ENCODE peak calls at places on chromosomes 1 and 21, in five cellular contexts. One of them, this sample, is unnamed. For H3K4me1, the result is how much of the 10 kb centered on the place peaks cover.

GRCh38 chr1:54792686-54793282 is 8.3 kb downstream of the TTC22 start:
- DNase-seq in HCT116: no peak
- DNase-seq in naive thymus-derived CD4-positive, alpha-beta T cell: no peak
- DNase-seq in fibroblast of lung: no peak
- DNase-seq in CD8-positive, alpha-beta memory T cell: no peak
- DNase-seq in this sample: no peak

GRCh38 chr1:39332291-39332690 is 127.8 kb downstream of the MACF1 start:
- DNase-seq in HCT116: no peak
- DNase-seq in naive thymus-derived CD4-positive, alpha-beta T cell: no peak
- DNase-seq in fibroblast of lung: peak
- DNase-seq in CD8-positive, alpha-beta memory T cell: no peak
- DNase-seq in this sample: peak

GRCh38 chr1:199041173-199041914 is 402.5 kb downstream of the PTPRC start:
- DNase-seq in HCT116: no peak
- DNase-seq in naive thymus-derived CD4-positive, alpha-beta T cell: peak
- DNase-seq in fibroblast of lung: peak
- DNase-seq in CD8-positive, alpha-beta memory T cell: peak
- DNase-seq in this sample: no peak

GRCh38 chr1:63662846-63663245 is 69.6 kb downstream of the PGM1 start:
- DNase-seq in HCT116: peak
- DNase-seq in naive thymus-derived CD4-positive, alpha-beta T cell: no peak
- DNase-seq in fibroblast of lung: peak
- DNase-seq in CD8-positive, alpha-beta memory T cell: no peak
- DNase-seq in this sample: peak

GRCh38 chr21:42614811-42615342 is 38.5 kb upstream of the PDE9A start:
- DNase-seq in HCT116: no peak
- DNase-seq in naive thymus-derived CD4-positive, alpha-beta T cell: peak
- DNase-seq in fibroblast of lung: no peak
- DNase-seq in CD8-positive, alpha-beta memory T cell: peak
- DNase-seq in this sample: peak

GRCh38 chr1:116231752-116232151 is 120.6 kb downstream of the MAB21L3 start:
- DNase-seq in HCT116: no peak
- DNase-seq in naive thymus-derived CD4-positive, alpha-beta T cell: no peak
- DNase-seq in fibroblast of lung: no peak
- DNase-seq in CD8-positive, alpha-beta memory T cell: no peak
- DNase-seq in this sample: no peak

GRCh38 chr21:30234050-30234449 is 18.2 kb upstream of the CLDN8 start:
- DNase-seq in HCT116: no peak
- DNase-seq in naive thymus-derived CD4-positive, alpha-beta T cell: no peak
- DNase-seq in fibroblast of lung: no peak
- DNase-seq in CD8-positive, alpha-beta memory T cell: no peak
- DNase-seq in this sample: no peak

GRCh38 chr1:107171378-107171777 is 30.5 kb downstream of the NTNG1 start:
- DNase-seq in HCT116: no peak
- DNase-seq in naive thymus-derived CD4-positive, alpha-beta T cell: no peak
- DNase-seq in fibroblast of lung: peak
- DNase-seq in CD8-positive, alpha-beta memory T cell: no peak
- DNase-seq in this sample: no peak

GRCh38 chr1:151819951-151820623 is 11.5 kb downstream of the RORC start:
- DNase-seq in HCT116: no peak
- DNase-seq in naive thymus-derived CD4-positive, alpha-beta T cell: no peak
- DNase-seq in fibroblast of lung: no peak
- DNase-seq in CD8-positive, alpha-beta memory T cell: no peak
- DNase-seq in this sample: peak

GRCh38 chr1:93437976-93438605 is 9.8 kb upstream of the FNBP1L start:
- DNase-seq in HCT116: no peak
- DNase-seq in naive thymus-derived CD4-positive, alpha-beta T cell: peak
- DNase-seq in fibroblast of lung: peak
- DNase-seq in CD8-positive, alpha-beta memory T cell: peak
- DNase-seq in this sample: peak

GRCh38 chr1:213669964-213670691 is 317.6 kb upstream of the PROX1 start:
- DNase-seq in HCT116: no peak
- DNase-seq in naive thymus-derived CD4-positive, alpha-beta T cell: peak
- DNase-seq in fibroblast of lung: no peak
- DNase-seq in CD8-positive, alpha-beta memory T cell: peak
- DNase-seq in this sample: no peak

GRCh38 chr21:37208056-37208705 is 59.0 kb downstream of the VPS26C start:
- DNase-seq in HCT116: no peak
- DNase-seq in naive thymus-derived CD4-positive, alpha-beta T cell: no peak
- DNase-seq in fibroblast of lung: peak
- DNase-seq in CD8-positive, alpha-beta memory T cell: no peak
- DNase-seq in this sample: peak

GRCh38 chr1:31984419-31985347 is 29.0 kb upstream of the KHDRBS1 start:
- DNase-seq in HCT116: no peak
- DNase-seq in naive thymus-derived CD4-positive, alpha-beta T cell: peak
- DNase-seq in fibroblast of lung: peak
- DNase-seq in CD8-positive, alpha-beta memory T cell: peak
- DNase-seq in this sample: peak

GRCh38 chr1:197744979-197745378 is 30.3 kb downstream of the DENND1B start:
- DNase-seq in HCT116: no peak
- DNase-seq in naive thymus-derived CD4-positive, alpha-beta T cell: no peak
- DNase-seq in fibroblast of lung: no peak
- DNase-seq in CD8-positive, alpha-beta memory T cell: no peak
- DNase-seq in this sample: no peak

GRCh38 chr1:247274857-247275256 is 19.0 kb downstream of the VN1R5 start:
- DNase-seq in HCT116: no peak
- DNase-seq in naive thymus-derived CD4-positive, alpha-beta T cell: no peak
- DNase-seq in fibroblast of lung: no peak
- DNase-seq in CD8-positive, alpha-beta memory T cell: no peak
- DNase-seq in this sample: no peak

GRCh38 chr1:70034403-70034802 is 171.0 kb downstream of the LRRC40 start:
- DNase-seq in HCT116: peak
- DNase-seq in naive thymus-derived CD4-positive, alpha-beta T cell: no peak
- DNase-seq in fibroblast of lung: peak
- DNase-seq in CD8-positive, alpha-beta memory T cell: no peak
- DNase-seq in this sample: peak

GRCh38 chr1:25692560-25692959 is 76.0 kb downstream of the MAN1C1 start:
- DNase-seq in HCT116: no peak
- DNase-seq in naive thymus-derived CD4-positive, alpha-beta T cell: no peak
- DNase-seq in fibroblast of lung: no peak
- DNase-seq in CD8-positive, alpha-beta memory T cell: no peak
- DNase-seq in this sample: no peak

GRCh38 chr1:175172503-175172902 is 20.1 kb downstream of the KIAA0040 start:
- DNase-seq in HCT116: no peak
- DNase-seq in naive thymus-derived CD4-positive, alpha-beta T cell: no peak
- DNase-seq in fibroblast of lung: no peak
- DNase-seq in CD8-positive, alpha-beta memory T cell: no peak
- DNase-seq in this sample: no peak

GRCh38 chr1:178263341-178263740 is 169.4 kb downstream of the RASAL2 start:
- DNase-seq in HCT116: no peak
- DNase-seq in naive thymus-derived CD4-positive, alpha-beta T cell: no peak
- DNase-seq in fibroblast of lung: peak
- DNase-seq in CD8-positive, alpha-beta memory T cell: no peak
- DNase-seq in this sample: peak

GRCh38 chr1:89179343-89179742 is 3.5 kb upstream of the GBP7 start:
- DNase-seq in HCT116: no peak
- DNase-seq in naive thymus-derived CD4-positive, alpha-beta T cell: no peak
- DNase-seq in fibroblast of lung: no peak
- DNase-seq in CD8-positive, alpha-beta memory T cell: no peak
- DNase-seq in this sample: no peak

GRCh38 chr1:231799363-231799986 is 172.9 kb downstream of the DISC1 start:
- DNase-seq in HCT116: no peak
- DNase-seq in naive thymus-derived CD4-positive, alpha-beta T cell: no peak
- DNase-seq in fibroblast of lung: peak
- DNase-seq in CD8-positive, alpha-beta memory T cell: no peak
- DNase-seq in this sample: no peak

GRCh38 chr1:23558140-23558871 is 995 bp downstream of the ID3 start:
- DNase-seq in HCT116: peak
- DNase-seq in naive thymus-derived CD4-positive, alpha-beta T cell: no peak
- DNase-seq in fibroblast of lung: peak
- DNase-seq in CD8-positive, alpha-beta memory T cell: peak
- DNase-seq in this sample: peak
- H3K4me1 ChIP-seq in HCT116: half or more
- H3K4me1 ChIP-seq in naive thymus-derived CD4-positive, alpha-beta T cell: under half
- H3K4me1 ChIP-seq in fibroblast of lung: under half
- H3K4me1 ChIP-seq in CD8-positive, alpha-beta memory T cell: half or more
- H3K4me1 ChIP-seq in this sample: half or more

DNA sequence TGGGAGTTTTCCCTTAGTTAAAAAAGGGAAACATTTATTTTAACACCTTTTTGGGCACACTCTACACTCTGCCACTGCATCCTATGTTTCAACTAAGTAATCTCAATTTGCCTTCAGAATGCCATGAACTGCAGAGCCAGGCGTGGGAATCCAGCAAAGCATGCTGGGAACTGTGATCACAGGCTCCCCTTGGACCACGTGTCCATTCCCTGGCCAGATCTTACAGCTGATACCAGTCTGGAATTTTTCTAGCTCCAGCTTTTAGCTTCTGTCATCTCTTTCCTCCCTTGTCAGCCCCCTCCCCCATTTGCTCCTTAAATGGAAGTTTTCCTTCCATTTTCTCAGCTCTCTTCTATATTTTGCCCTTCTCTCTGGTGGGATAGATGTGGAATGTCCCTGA is 29.4 kb downstream of the RCSD1 start:
- DNase-seq in HCT116: no peak
- DNase-seq in naive thymus-derived CD4-positive, alpha-beta T cell: no peak
- DNase-seq in fibroblast of lung: peak
- DNase-seq in CD8-positive, alpha-beta memory T cell: no peak
- DNase-seq in this sample: no peak
- H3K4me1 ChIP-seq in HCT116: under half
- H3K4me1 ChIP-seq in naive thymus-derived CD4-positive, alpha-beta T cell: under half
- H3K4me1 ChIP-seq in fibroblast of lung: under half
- H3K4me1 ChIP-seq in CD8-positive, alpha-beta memory T cell: half or more
- H3K4me1 ChIP-seq in this sample: under half

GRCh38 chr1:150386546-150387080 is 22.7 kb downstream of the RPRD2 start:
- DNase-seq in HCT116: no peak
- DNase-seq in naive thymus-derived CD4-positive, alpha-beta T cell: no peak
- DNase-seq in fibroblast of lung: no peak
- DNase-seq in CD8-positive, alpha-beta memory T cell: no peak
- DNase-seq in this sample: no peak

GRCh38 chr1:150388241-150388640 is 24.3 kb downstream of the RPRD2 start:
- DNase-seq in HCT116: no peak
- DNase-seq in naive thymus-derived CD4-positive, alpha-beta T cell: no peak
- DNase-seq in fibroblast of lung: no peak
- DNase-seq in CD8-positive, alpha-beta memory T cell: no peak
- DNase-seq in this sample: no peak

GRCh38 chr1:150389650-150390049 is 25.7 kb downstream of the RPRD2 start:
- DNase-seq in HCT116: no peak
- DNase-seq in naive thymus-derived CD4-positive, alpha-beta T cell: no peak
- DNase-seq in fibroblast of lung: peak
- DNase-seq in CD8-positive, alpha-beta memory T cell: no peak
- DNase-seq in this sample: peak

GRCh38 chr1:150385537-150386445 is 21.8 kb downstream of the RPRD2 start:
- DNase-seq in HCT116: no peak
- DNase-seq in naive thymus-derived CD4-positive, alpha-beta T cell: no peak
- DNase-seq in fibroblast of lung: no peak
- DNase-seq in CD8-positive, alpha-beta memory T cell: no peak
- DNase-seq in this sample: no peak

GRCh38 chr1:150387200-150387599 is 23.3 kb downstream of the RPRD2 start:
- DNase-seq in HCT116: no peak
- DNase-seq in naive thymus-derived CD4-positive, alpha-beta T cell: no peak
- DNase-seq in fibroblast of lung: no peak
- DNase-seq in CD8-positive, alpha-beta memory T cell: no peak
- DNase-seq in this sample: no peak
- H3K4me1 ChIP-seq in HCT116: under half
- H3K4me1 ChIP-seq in naive thymus-derived CD4-positive, alpha-beta T cell: under half
- H3K4me1 ChIP-seq in fibroblast of lung: under half
- H3K4me1 ChIP-seq in CD8-positive, alpha-beta memory T cell: under half
- H3K4me1 ChIP-seq in this sample: under half

DNA sequence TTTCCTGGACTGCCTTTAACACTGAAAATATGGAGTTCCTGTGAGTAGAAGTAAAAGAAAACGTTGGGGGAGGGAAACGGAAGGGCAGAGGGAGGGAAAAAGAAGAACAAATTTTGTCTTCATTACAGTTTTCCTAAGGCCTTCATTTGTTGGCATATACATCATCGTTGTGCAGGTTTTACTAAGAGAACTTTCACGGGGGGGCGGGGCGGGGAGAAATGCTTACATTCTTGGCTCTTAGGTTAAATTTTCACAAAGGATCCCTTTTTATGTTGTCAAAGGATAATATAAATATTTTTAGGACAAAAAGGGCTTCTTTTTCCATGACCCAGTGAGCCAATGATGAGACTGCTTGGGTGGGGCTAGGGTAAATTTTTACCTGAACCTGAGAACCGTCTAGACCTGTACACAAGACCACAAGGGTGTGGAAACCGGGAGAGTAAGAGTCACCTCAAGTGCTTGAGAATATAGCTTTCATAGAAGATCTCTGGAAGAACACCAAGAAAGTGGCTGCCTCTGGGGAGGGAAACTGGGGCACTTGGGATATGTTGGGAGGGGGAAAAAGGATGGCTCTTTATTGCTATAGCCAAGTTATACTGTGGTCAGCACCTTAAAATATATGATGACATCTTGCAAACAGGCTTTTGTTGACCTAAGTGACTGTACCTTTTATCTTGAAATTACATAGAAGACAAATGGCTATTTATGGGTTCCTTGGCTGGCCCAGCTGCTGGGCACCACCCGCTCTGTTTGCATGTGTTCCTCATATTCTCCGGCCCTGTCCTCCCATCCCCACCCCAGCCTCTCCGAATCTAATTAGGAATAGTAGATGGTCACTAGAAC is 2.0 kb upstream of the UTP25 start:
- DNase-seq in HCT116: no peak
- DNase-seq in naive thymus-derived CD4-positive, alpha-beta T cell: no peak
- DNase-seq in fibroblast of lung: no peak
- DNase-seq in CD8-positive, alpha-beta memory T cell: no peak
- DNase-seq in this sample: no peak
- H3K4me1 ChIP-seq in HCT116: under half
- H3K4me1 ChIP-seq in naive thymus-derived CD4-positive, alpha-beta T cell: under half
- H3K4me1 ChIP-seq in fibroblast of lung: under half
- H3K4me1 ChIP-seq in CD8-positive, alpha-beta memory T cell: under half
- H3K4me1 ChIP-seq in this sample: under half

DNA sequence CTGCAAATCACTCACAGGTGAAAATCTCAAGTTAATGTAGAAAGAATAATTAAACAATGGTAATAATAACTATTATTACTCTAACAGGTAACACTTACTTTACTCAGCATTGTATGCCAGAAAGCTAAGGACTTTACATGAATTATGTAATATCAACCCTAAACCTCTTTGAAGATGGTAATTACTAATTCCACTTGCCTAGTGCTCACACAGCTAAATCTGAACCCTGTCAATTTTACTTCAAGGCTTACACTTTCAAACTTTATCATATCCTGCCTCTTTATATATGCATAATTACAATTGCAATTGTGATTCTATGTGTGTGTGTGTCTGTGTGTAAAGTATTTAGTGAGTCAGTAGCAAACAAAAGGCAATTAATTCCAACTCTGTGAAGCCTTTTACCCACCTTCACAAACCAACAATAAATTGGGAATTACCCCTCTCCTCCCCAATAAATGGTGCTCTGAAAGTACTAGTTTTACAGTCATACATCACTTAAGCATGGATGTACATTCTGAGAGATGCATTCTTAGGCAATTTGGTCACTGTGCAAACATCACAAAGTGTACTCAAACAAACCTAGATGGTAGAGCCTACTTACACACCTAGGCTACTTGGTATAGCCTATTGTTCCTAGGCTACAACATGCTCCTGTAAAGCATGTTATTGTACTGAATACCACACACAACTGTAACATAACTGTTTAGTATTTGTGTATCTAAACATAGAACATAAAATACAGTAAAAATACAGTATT is 5.9 kb downstream of the ZNF644 start:
- DNase-seq in HCT116: no peak
- DNase-seq in naive thymus-derived CD4-positive, alpha-beta T cell: no peak
- DNase-seq in fibroblast of lung: peak
- DNase-seq in CD8-positive, alpha-beta memory T cell: no peak
- DNase-seq in this sample: peak
- H3K4me1 ChIP-seq in HCT116: under half
- H3K4me1 ChIP-seq in naive thymus-derived CD4-positive, alpha-beta T cell: under half
- H3K4me1 ChIP-seq in fibroblast of lung: under half
- H3K4me1 ChIP-seq in CD8-positive, alpha-beta memory T cell: half or more
- H3K4me1 ChIP-seq in this sample: under half

This sample was measured in GM23248.